ENCODE peak calls at places on chromosomes 12 and 14, in nine cellular contexts. D is A549, E is uterus, H is body of pancreas, J is K562, R is lower leg skin, B is adrenal gland, V is suprapubic skin, Y is gastrocnemius medialis. Z is an unnamed sample.

GRCh38 chr12:89156862-89157262 is 195.4 kb downstream of the DUSP6 start:
- DNase-seq in H (no peak), D (no peak), J (no peak), E (no peak), V (no peak), Y (no peak), B (no peak), R (no peak), Z (no peak)

GRCh38 chr12:101969-102878 is 35.7 kb downstream of the IQSEC3 start:
- DNase-seq in Y (no peak), E (no peak), V (no peak), D (no peak), H (no peak), R (no peak), J (peak; percentile 25), B (no peak), Z (no peak)

GRCh38 chr12:122072031-122072970 is 6.3 kb upstream of the MLXIP start:
- DNase-seq in Y (peak; percentile 87), J (peak; percentile 84), D (peak; percentile 66), B (peak; percentile 86), V (no peak), R (peak; percentile 51), E (peak; percentile 91), H (peak; percentile 61), Z (peak; percentile 55)

GRCh38 chr14:91126761-91127160 is 12.9 kb downstream of the DGLUCY start:
- DNase-seq in V (no peak), H (no peak), R (no peak), B (no peak), D (no peak), E (no peak), J (no peak), Y (no peak), Z (no peak)

GRCh38 chr14:96181188-96181762 is 23.4 kb upstream of the BDKRB2 start:
- DNase-seq in V (no peak), R (no peak), J (no peak), H (no peak), E (no peak), Y (no peak), B (no peak), D (no peak), Z (no peak)

GRCh38 chr14:49447725-49448124 is 138.5 kb downstream of the RPS29 start:
- DNase-seq in Y (no peak), J (no peak), V (no peak), E (no peak), H (no peak), R (no peak), B (no peak), D (no peak), Z (no peak)

GRCh38 chr14:57245941-57246340 is 22.8 kb downstream of the EXOC5 start:
- DNase-seq in Y (no peak), B (no peak), J (no peak), V (no peak), R (no peak), H (no peak), D (no peak), E (no peak), Z (no peak)

GRCh38 chr14:104486222-104486743 is 93.3 kb upstream of the C14orf180 start:
- DNase-seq in B (peak; percentile 30), H (no peak), Y (no peak), V (peak; percentile 67), E (no peak), J (no peak), R (no peak), D (no peak), Z (no peak)

GRCh38 chr14:98122527-98122926 is 1149.5 kb downstream of the BCL11B start:
- DNase-seq in Y (no peak), J (no peak), V (no peak), D (no peak), E (no peak), R (no peak), H (no peak), B (no peak), Z (no peak)

GRCh38 chr12:1122803-1123202 is 131.8 kb downstream of the ERC1 start:
- DNase-seq in E (no peak), J (no peak), B (no peak), D (no peak), Y (no peak), H (no peak), V (no peak), R (no peak), Z (no peak)

GRCh38 chr12:132424118-132424438 is 65.9 kb upstream of the FBRSL1 start:
- DNase-seq in J (no peak), Y (no peak), H (no peak), R (no peak), D (no peak), E (no peak), V (no peak), B (no peak), Z (no peak)

DNA sequence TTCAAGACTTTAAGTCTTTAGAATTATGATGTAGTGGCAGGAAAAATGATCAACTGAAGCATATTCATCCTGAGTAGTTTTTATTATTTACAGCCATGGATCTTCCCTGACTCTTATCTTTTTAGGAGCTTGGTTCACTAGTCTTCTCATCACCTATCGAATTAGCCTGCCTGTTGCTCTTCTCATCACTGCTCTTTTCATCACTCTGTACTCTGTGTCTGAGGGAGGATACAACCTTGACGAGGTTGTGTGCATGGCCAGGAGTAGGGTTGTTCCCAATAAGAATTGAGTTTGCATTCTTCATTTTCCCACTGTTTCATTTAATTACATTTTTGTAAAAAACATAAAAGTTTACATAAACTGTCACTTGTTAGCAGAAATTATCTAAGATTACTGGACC is 441.8 kb downstream of the BTG1 start:
- DNase-seq in R (no peak), V (no peak), E (no peak), J (no peak), Y (no peak), D (no peak), H (no peak), B (no peak), Z (no peak)
- TF ChIP-seq POLR2A in R (no peak), V (no peak), E (no peak), J (no peak), Y (no peak), D (no peak), H (no peak), B (no peak), Z (no peak)

GRCh38 chr12:57093412-57094193 is 4.7 kb downstream of the NAB2 start:
- DNase-seq in B (peak; percentile 89), V (peak; percentile 90), J (peak; percentile 90), D (peak; percentile 64), E (peak; percentile 94), R (peak; percentile 70), H (peak; percentile 67), Y (peak; percentile 59), Z (peak; percentile 85)

GRCh38 chr12:57096099-57096572 is 7.2 kb downstream of the NAB2 start:
- DNase-seq in R (peak; percentile 75), B (no peak), J (peak; percentile 25), E (no peak), H (no peak), D (no peak), V (no peak), Y (no peak), Z (no peak)

GRCh38 chr12:57092876-57093411 is 4.0 kb downstream of the NAB2 start:
- DNase-seq in B (no peak), V (peak; percentile 57), Y (no peak), R (no peak), J (no peak), D (no peak), E (no peak), H (no peak), Z (no peak)

GRCh38 chr12:57095440-57095839 is 6.5 kb downstream of the NAB2 start:
- DNase-seq in J (no peak), D (no peak), B (no peak), E (no peak), Y (no peak), R (no peak), H (no peak), V (no peak), Z (no peak)

DNA sequence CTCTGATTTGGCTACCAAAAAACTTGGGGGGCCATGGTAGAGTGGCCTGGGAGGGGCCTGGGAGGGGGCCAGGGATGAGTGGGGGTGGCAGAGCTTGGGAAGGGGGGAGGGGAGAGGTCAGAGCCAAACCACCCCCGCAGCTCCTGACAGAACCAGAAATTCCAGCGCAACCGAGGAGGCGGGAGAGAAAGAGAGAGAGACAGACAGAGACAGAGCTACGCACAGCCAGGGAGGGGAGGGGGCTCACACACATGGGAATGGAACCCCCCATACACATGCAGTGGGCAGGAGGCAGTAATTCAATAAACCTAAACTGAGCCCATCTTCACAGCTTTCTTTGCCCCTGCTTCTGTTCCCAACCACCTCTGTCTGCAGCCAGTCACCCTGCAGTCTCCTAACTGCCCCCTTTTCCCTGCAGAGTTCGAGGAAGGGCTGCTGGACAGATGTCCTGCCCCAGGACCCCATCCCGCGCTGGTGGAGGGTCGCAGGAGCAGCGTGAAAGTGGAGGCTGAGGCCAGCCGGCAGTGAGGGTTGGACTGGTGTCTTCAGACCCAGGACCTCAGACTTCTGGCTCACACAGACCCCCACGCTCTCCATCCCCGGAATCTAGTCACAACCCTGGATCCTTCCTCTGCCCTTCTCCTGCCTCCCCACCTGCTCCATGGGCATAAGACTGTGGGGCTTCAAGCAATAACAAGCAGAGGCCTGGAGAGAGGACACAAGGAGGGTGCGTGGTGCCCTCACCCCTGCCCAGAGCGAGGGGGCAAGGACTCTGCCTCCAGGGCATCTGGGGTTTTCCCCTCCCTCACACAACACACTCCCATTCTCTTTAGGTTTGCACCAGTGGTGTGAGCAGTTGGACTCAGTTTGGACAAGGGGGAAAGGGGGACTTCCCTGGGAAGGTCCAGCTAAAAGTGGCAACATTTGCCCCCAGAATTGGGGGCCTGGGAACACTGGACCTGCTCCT is 5.6 kb downstream of the NAB2 start:
- DNase-seq in J (no peak), D (no peak), V (peak; percentile 60), Y (no peak), R (no peak), B (peak; percentile 54), E (no peak), H (no peak), Z (no peak)
- TF ChIP-seq POLR2A in J (peak; percentile 29), D (no peak), V (no peak), Y (no peak), R (no peak), B (peak; percentile 3), E (no peak), H (no peak), Z (no peak)

GRCh38 chr14:64841772-64842490 is 37.8 kb downstream of the SPTB start:
- DNase-seq in V (no peak), E (no peak), B (no peak), H (no peak), D (no peak), Y (peak; percentile 95), R (no peak), J (peak; percentile 90), Z (peak; percentile 52)
- TF ChIP-seq POLR2A in V (no peak), E (no peak), B (no peak), H (no peak), D (no peak), Y (peak; percentile 63), R (no peak), J (no peak), Z (no peak)

DNA sequence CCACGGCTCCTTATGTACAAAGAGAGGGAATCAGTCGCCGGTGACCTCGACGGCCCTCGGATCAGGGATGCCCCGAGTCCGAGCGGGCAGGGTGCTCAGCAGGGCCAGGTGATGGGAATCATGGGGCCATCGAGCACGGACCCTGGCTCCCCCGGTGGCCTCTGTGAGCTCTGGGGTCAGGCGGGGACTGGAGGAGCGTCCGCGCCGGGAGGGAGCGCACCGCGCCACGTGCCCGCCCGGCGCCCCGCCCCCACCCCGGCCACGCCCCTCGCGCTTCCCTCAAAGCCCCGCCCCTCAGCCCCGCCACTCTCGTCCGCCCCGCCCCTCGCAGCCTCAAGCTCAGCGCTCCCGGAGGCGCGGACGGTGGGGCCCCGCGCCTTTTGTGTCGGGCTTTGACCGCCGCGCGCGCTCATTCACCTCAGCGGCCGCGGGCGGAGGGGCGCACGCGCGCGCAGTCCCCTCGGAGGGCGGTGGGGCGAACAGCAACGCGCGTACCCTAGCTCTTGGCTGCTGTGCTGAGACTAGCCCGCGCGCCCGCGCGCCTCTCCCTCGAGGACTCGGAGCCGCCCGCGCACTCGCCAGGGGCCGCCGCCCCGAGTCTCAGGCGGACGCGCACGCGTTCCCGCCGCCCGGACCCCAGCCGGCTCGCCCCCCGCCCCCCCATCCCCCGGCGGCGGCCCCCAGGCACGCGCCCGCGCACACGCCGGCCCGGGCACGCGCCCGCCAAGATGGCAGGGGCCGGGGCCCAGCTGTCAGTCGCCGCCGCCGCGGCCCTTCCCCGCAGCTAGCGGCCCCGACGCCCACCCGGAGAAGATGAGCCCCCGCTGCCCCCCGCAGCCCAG is 93.9 kb upstream of the EVL start:
- DNase-seq in B (peak; percentile 88), H (peak; percentile 88), D (peak; percentile 76), V (peak; percentile 90), E (peak; percentile 86), R (no peak), J (peak; percentile 89), Y (peak; percentile 68), Z (peak; percentile 83)
- TF ChIP-seq POLR2A in B (peak; percentile 68), H (peak; percentile 68), D (peak; percentile 32), V (no peak), E (peak; percentile 53), R (no peak), J (peak; percentile 62), Y (peak; percentile 50), Z (peak; percentile 28)

Z was measured in heart left ventricle.